ENCODE peak calls at places on chromosomes 2 and 18, in five cellular contexts. One of them, this sample, is unnamed.
A peak's percentile ranks its signal among the peaks of the same experiment; 100 is the strongest.

GRCh38 chr2:155944209-155944608 is 388.3 kb downstream of the NR4A2 start:
- DNase-seq in MM.1S: no peak
- DNase-seq in neuronal stem cell: no peak
- DNase-seq in stimulated activated CD8-positive, alpha-beta memory T cell treated with anti-CD3 and anti-CD28 coated beads, Interleukin-15, amount 100 ng/mL, for 48 hours: no peak
- DNase-seq in sciatic nerve: no peak
- DNase-seq in this sample: no peak

GRCh38 chr2:15800489-15801329 is 139.6 kb upstream of the MYCN start:
- DNase-seq in neuronal stem cell: no peak
- DNase-seq in sciatic nerve: peak; percentile 76
- DNase-seq in MM.1S: no peak
- DNase-seq in stimulated activated CD8-positive, alpha-beta memory T cell treated with anti-CD3 and anti-CD28 coated beads, Interleukin-15, amount 100 ng/mL, for 48 hours: no peak
- DNase-seq in this sample: peak; percentile 59

GRCh38 chr18:77344777-77345507 is 95.3 kb downstream of the GALR1 start:
- DNase-seq in neuronal stem cell: no peak
- DNase-seq in MM.1S: no peak
- DNase-seq in stimulated activated CD8-positive, alpha-beta memory T cell treated with anti-CD3 and anti-CD28 coated beads, Interleukin-15, amount 100 ng/mL, for 48 hours: no peak
- DNase-seq in sciatic nerve: no peak
- DNase-seq in this sample: no peak

GRCh38 chr2:122340246-122340645 is 584.8 kb downstream of the TSN start:
- DNase-seq in neuronal stem cell: no peak
- DNase-seq in sciatic nerve: no peak
- DNase-seq in MM.1S: no peak
- DNase-seq in stimulated activated CD8-positive, alpha-beta memory T cell treated with anti-CD3 and anti-CD28 coated beads, Interleukin-15, amount 100 ng/mL, for 48 hours: no peak
- DNase-seq in this sample: no peak

GRCh38 chr2:177582000-177582399 is 189.4 kb downstream of the AGPS start:
- DNase-seq in stimulated activated CD8-positive, alpha-beta memory T cell treated with anti-CD3 and anti-CD28 coated beads, Interleukin-15, amount 100 ng/mL, for 48 hours: no peak
- DNase-seq in neuronal stem cell: no peak
- DNase-seq in sciatic nerve: no peak
- DNase-seq in MM.1S: no peak
- DNase-seq in this sample: no peak

GRCh38 chr2:188414412-188414811 is 122.7 kb downstream of the GULP1 start:
- DNase-seq in stimulated activated CD8-positive, alpha-beta memory T cell treated with anti-CD3 and anti-CD28 coated beads, Interleukin-15, amount 100 ng/mL, for 48 hours: no peak
- DNase-seq in sciatic nerve: no peak
- DNase-seq in MM.1S: no peak
- DNase-seq in neuronal stem cell: no peak
- DNase-seq in this sample: no peak

GRCh38 chr18:78641689-78642231 is 337.9 kb upstream of the SALL3 start:
- DNase-seq in MM.1S: no peak
- DNase-seq in sciatic nerve: peak; percentile 2
- DNase-seq in stimulated activated CD8-positive, alpha-beta memory T cell treated with anti-CD3 and anti-CD28 coated beads, Interleukin-15, amount 100 ng/mL, for 48 hours: no peak
- DNase-seq in neuronal stem cell: no peak
- DNase-seq in this sample: no peak

GRCh38 chr2:45399040-45399784 is 211.9 kb downstream of the SRBD1 start:
- DNase-seq in neuronal stem cell: no peak
- DNase-seq in MM.1S: no peak
- DNase-seq in sciatic nerve: no peak
- DNase-seq in stimulated activated CD8-positive, alpha-beta memory T cell treated with anti-CD3 and anti-CD28 coated beads, Interleukin-15, amount 100 ng/mL, for 48 hours: no peak
- DNase-seq in this sample: no peak

GRCh38 chr18:8525692-8526091 is 83.5 kb upstream of the RAB12 start:
- DNase-seq in stimulated activated CD8-positive, alpha-beta memory T cell treated with anti-CD3 and anti-CD28 coated beads, Interleukin-15, amount 100 ng/mL, for 48 hours: no peak
- DNase-seq in MM.1S: no peak
- DNase-seq in sciatic nerve: no peak
- DNase-seq in neuronal stem cell: peak; percentile 5
- DNase-seq in this sample: no peak

GRCh38 chr2:27832396-27832795 is 57.8 kb downstream of the RBKS start:
- DNase-seq in MM.1S: no peak
- DNase-seq in sciatic nerve: no peak
- DNase-seq in stimulated activated CD8-positive, alpha-beta memory T cell treated with anti-CD3 and anti-CD28 coated beads, Interleukin-15, amount 100 ng/mL, for 48 hours: no peak
- DNase-seq in neuronal stem cell: no peak
- DNase-seq in this sample: no peak

GRCh38 chr18:57437433-57437781 is 2.2 kb downstream of the ONECUT2 start:
- DNase-seq in stimulated activated CD8-positive, alpha-beta memory T cell treated with anti-CD3 and anti-CD28 coated beads, Interleukin-15, amount 100 ng/mL, for 48 hours: no peak
- DNase-seq in MM.1S: no peak
- DNase-seq in sciatic nerve: no peak
- DNase-seq in neuronal stem cell: no peak
- DNase-seq in this sample: no peak

GRCh38 chr2:46701152-46701551 is 214.5 kb downstream of the MCFD2 start:
- DNase-seq in stimulated activated CD8-positive, alpha-beta memory T cell treated with anti-CD3 and anti-CD28 coated beads, Interleukin-15, amount 100 ng/mL, for 48 hours: no peak
- DNase-seq in MM.1S: no peak
- DNase-seq in neuronal stem cell: no peak
- DNase-seq in sciatic nerve: no peak
- DNase-seq in this sample: no peak

GRCh38 chr18:9740076-9740475 is 32.0 kb downstream of the RAB31 start:
- DNase-seq in stimulated activated CD8-positive, alpha-beta memory T cell treated with anti-CD3 and anti-CD28 coated beads, Interleukin-15, amount 100 ng/mL, for 48 hours: no peak
- DNase-seq in MM.1S: no peak
- DNase-seq in sciatic nerve: no peak
- DNase-seq in neuronal stem cell: no peak
- DNase-seq in this sample: no peak

GRCh38 chr18:28432350-28432749 is 255.4 kb upstream of the CDH2 start:
- DNase-seq in sciatic nerve: no peak
- DNase-seq in MM.1S: no peak
- DNase-seq in stimulated activated CD8-positive, alpha-beta memory T cell treated with anti-CD3 and anti-CD28 coated beads, Interleukin-15, amount 100 ng/mL, for 48 hours: no peak
- DNase-seq in neuronal stem cell: no peak
- DNase-seq in this sample: no peak

GRCh38 chr18:5546660-5547059 is 2.9 kb upstream of the EPB41L3 start:
- DNase-seq in neuronal stem cell: peak; percentile 42
- DNase-seq in sciatic nerve: no peak
- DNase-seq in MM.1S: no peak
- DNase-seq in stimulated activated CD8-positive, alpha-beta memory T cell treated with anti-CD3 and anti-CD28 coated beads, Interleukin-15, amount 100 ng/mL, for 48 hours: no peak
- DNase-seq in this sample: no peak

GRCh38 chr2:176123483-176123843 is 944 bp downstream of the HOXD9 start:
- DNase-seq in sciatic nerve: no peak
- DNase-seq in neuronal stem cell: no peak
- DNase-seq in stimulated activated CD8-positive, alpha-beta memory T cell treated with anti-CD3 and anti-CD28 coated beads, Interleukin-15, amount 100 ng/mL, for 48 hours: no peak
- DNase-seq in MM.1S: no peak
- DNase-seq in this sample: no peak

GRCh38 chr18:70371085-70371735 is 82.4 kb downstream of the SOCS6 start:
- DNase-seq in stimulated activated CD8-positive, alpha-beta memory T cell treated with anti-CD3 and anti-CD28 coated beads, Interleukin-15, amount 100 ng/mL, for 48 hours: no peak
- DNase-seq in MM.1S: peak; percentile 10
- DNase-seq in neuronal stem cell: no peak
- DNase-seq in sciatic nerve: no peak
- DNase-seq in this sample: no peak

GRCh38 chr2:159912580-159912979 is 114.6 kb upstream of the CD302 start:
- DNase-seq in MM.1S: no peak
- DNase-seq in stimulated activated CD8-positive, alpha-beta memory T cell treated with anti-CD3 and anti-CD28 coated beads, Interleukin-15, amount 100 ng/mL, for 48 hours: no peak
- DNase-seq in sciatic nerve: no peak
- DNase-seq in neuronal stem cell: no peak
- DNase-seq in this sample: no peak

GRCh38 chr2:151716721-151717120 is 17.6 kb downstream of the NEB start:
- DNase-seq in stimulated activated CD8-positive, alpha-beta memory T cell treated with anti-CD3 and anti-CD28 coated beads, Interleukin-15, amount 100 ng/mL, for 48 hours: no peak
- DNase-seq in neuronal stem cell: no peak
- DNase-seq in sciatic nerve: no peak
- DNase-seq in MM.1S: no peak
- DNase-seq in this sample: no peak

GRCh38 chr2:8203354-8203753 is 478.5 kb upstream of the ID2 start:
- DNase-seq in neuronal stem cell: no peak
- DNase-seq in sciatic nerve: no peak
- DNase-seq in MM.1S: no peak
- DNase-seq in stimulated activated CD8-positive, alpha-beta memory T cell treated with anti-CD3 and anti-CD28 coated beads, Interleukin-15, amount 100 ng/mL, for 48 hours: no peak
- DNase-seq in this sample: no peak

GRCh38 chr2:188346059-188346458 is 54.4 kb downstream of the GULP1 start:
- DNase-seq in stimulated activated CD8-positive, alpha-beta memory T cell treated with anti-CD3 and anti-CD28 coated beads, Interleukin-15, amount 100 ng/mL, for 48 hours: no peak
- DNase-seq in MM.1S: no peak
- DNase-seq in neuronal stem cell: no peak
- DNase-seq in sciatic nerve: no peak
- DNase-seq in this sample: no peak

GRCh38 chr18:68472701-68473295 is 242.1 kb downstream of the TMX3 start:
- DNase-seq in stimulated activated CD8-positive, alpha-beta memory T cell treated with anti-CD3 and anti-CD28 coated beads, Interleukin-15, amount 100 ng/mL, for 48 hours: no peak
- DNase-seq in neuronal stem cell: no peak
- DNase-seq in sciatic nerve: no peak
- DNase-seq in MM.1S: no peak
- DNase-seq in this sample: no peak

GRCh38 chr2:175027755-175028154 is 22.6 kb upstream of the CHN1 start:
- DNase-seq in sciatic nerve: no peak
- DNase-seq in neuronal stem cell: no peak
- DNase-seq in stimulated activated CD8-positive, alpha-beta memory T cell treated with anti-CD3 and anti-CD28 coated beads, Interleukin-15, amount 100 ng/mL, for 48 hours: no peak
- DNase-seq in MM.1S: no peak
- DNase-seq in this sample: no peak

GRCh38 chr2:17282826-17283225 is 235.4 kb downstream of the RAD51AP2 start:
- DNase-seq in sciatic nerve: no peak
- DNase-seq in stimulated activated CD8-positive, alpha-beta memory T cell treated with anti-CD3 and anti-CD28 coated beads, Interleukin-15, amount 100 ng/mL, for 48 hours: no peak
- DNase-seq in neuronal stem cell: no peak
- DNase-seq in MM.1S: no peak
- DNase-seq in this sample: no peak

GRCh38 chr18:24633121-24633520 is 172.7 kb downstream of the HRH4 start:
- DNase-seq in stimulated activated CD8-positive, alpha-beta memory T cell treated with anti-CD3 and anti-CD28 coated beads, Interleukin-15, amount 100 ng/mL, for 48 hours: no peak
- DNase-seq in MM.1S: no peak
- DNase-seq in sciatic nerve: no peak
- DNase-seq in neuronal stem cell: no peak
- DNase-seq in this sample: no peak

GRCh38 chr18:48833701-48834394 is 116.9 kb downstream of the SMAD7 start:
- DNase-seq in sciatic nerve: peak; percentile 49
- DNase-seq in MM.1S: peak; percentile 85
- DNase-seq in stimulated activated CD8-positive, alpha-beta memory T cell treated with anti-CD3 and anti-CD28 coated beads, Interleukin-15, amount 100 ng/mL, for 48 hours: no peak
- DNase-seq in neuronal stem cell: no peak
- DNase-seq in this sample: no peak

GRCh38 chr2:231387904-231388724 is 7.4 kb upstream of the B3GNT7 start:
- DNase-seq in neuronal stem cell: no peak
- DNase-seq in stimulated activated CD8-positive, alpha-beta memory T cell treated with anti-CD3 and anti-CD28 coated beads, Interleukin-15, amount 100 ng/mL, for 48 hours: no peak
- DNase-seq in sciatic nerve: peak; percentile 75
- DNase-seq in MM.1S: no peak
- DNase-seq in this sample: no peak